ENCODE peak calls at places on chromosomes 2 and 18, in eight cellular contexts. J is fibroblast of pulmonary artery, U is RWPE1, X is GM23338, Y is AG09319, O is cardiac fibroblast, H is glutamatergic neuron, Q is BJ. Z is an unnamed sample.

GRCh38 chr2:128286011-128286721 is 32.5 kb downstream of the HS6ST1 start:
- DNase-seq in J (no peak), U (no peak), X (no peak), Y (no peak), O (peak; percentile 5), H (peak; percentile 62), Q (no peak), Z (no peak)

GRCh38 chr2:85550476-85550875 is 10.8 kb downstream of the GGCX start:
- DNase-seq in J (no peak), U (no peak), X (no peak), Y (no peak), O (no peak), H (no peak), Q (no peak), Z (no peak)

GRCh38 chr2:60551241-60552095 is 2.0 kb downstream of the BCL11A start:
- DNase-seq in J (peak; percentile 63), U (peak; percentile 34), X (peak; percentile 58), Y (no peak), O (peak; percentile 28), H (peak; percentile 66), Q (no peak), Z (peak; percentile 51)

GRCh38 chr2:156476516-156477206 is 40.5 kb downstream of the GPD2 start:
- DNase-seq in J (peak; percentile 76), U (peak; percentile 61), X (no peak), Y (no peak), O (peak; percentile 83), H (no peak), Q (peak; percentile 35), Z (no peak)

GRCh38 chr2:173044686-173045085 is 31.0 kb upstream of the MAP3K20 start:
- DNase-seq in J (no peak), U (no peak), X (no peak), Y (no peak), O (no peak), H (no peak), Q (no peak), Z (no peak)

GRCh38 chr2:201697899-201698298 is 545 bp downstream of the MPP4 start:
- DNase-seq in J (peak; percentile 76), U (peak; percentile 50), X (no peak), Y (no peak), O (peak; percentile 90), H (no peak), Q (peak; percentile 71), Z (no peak)

GRCh38 chr2:66434679-66435548 is at the start of gene MEIS1:
- DNase-seq in J (peak; percentile 99), U (peak; percentile 88), X (peak; percentile 89), Y (peak; percentile 91), O (peak; percentile 98), H (peak; percentile 85), Q (peak; percentile 96), Z (no peak)

GRCh38 chr2:142544173-142544572 is 333.3 kb upstream of the KYNU start:
- DNase-seq in J (no peak), U (no peak), X (no peak), Y (no peak), O (no peak), H (no peak), Q (no peak), Z (no peak)

GRCh38 chr2:75100011-75100680 is 99.2 kb downstream of the TACR1 start:
- DNase-seq in J (peak; percentile 32), U (peak; percentile 49), X (no peak), Y (peak; percentile 23), O (peak; percentile 42), H (no peak), Q (peak; percentile 80), Z (no peak)

GRCh38 chr2:237956402-237956736 is 10.4 kb upstream of the UBE2F start:
- DNase-seq in J (no peak), U (no peak), X (peak; percentile 55), Y (no peak), O (no peak), H (peak; percentile 54), Q (no peak), Z (no peak)

GRCh38 chr18:31199190-31199769 is 36.6 kb upstream of the DSC1 start:
- DNase-seq in J (peak; percentile 16), U (no peak), X (no peak), Y (no peak), O (no peak), H (no peak), Q (no peak), Z (no peak)

GRCh38 chr18:79203017-79203605 is 133.9 kb downstream of the ATP9B start:
- DNase-seq in J (no peak), U (peak; percentile 80), X (no peak), Y (no peak), O (peak; percentile 11), H (no peak), Q (no peak), Z (no peak)

GRCh38 chr2:213228638-213229037 is 55.6 kb upstream of the SPAG16 start:
- DNase-seq in J (no peak), U (no peak), X (no peak), Y (no peak), O (no peak), H (no peak), Q (no peak), Z (no peak)

GRCh38 chr18:79935499-79935898 is 16.0 kb downstream of the SLC66A2 start:
- DNase-seq in J (no peak), U (no peak), X (no peak), Y (no peak), O (no peak), H (peak; percentile 14), Q (no peak), Z (no peak)

GRCh38 chr18:61829108-61829507 is 63.7 kb downstream of the RNF152 start:
- DNase-seq in J (no peak), U (no peak), X (no peak), Y (no peak), O (no peak), H (no peak), Q (no peak), Z (no peak)

GRCh38 chr18:46320928-46321855 is 217.0 kb downstream of the HAUS1 start:
- DNase-seq in J (peak; percentile 60), U (peak; percentile 37), X (no peak), Y (peak; percentile 18), O (peak; percentile 76), H (no peak), Q (peak; percentile 10), Z (no peak)

GRCh38 chr2:113251118-113251517 is 27.6 kb downstream of the PAX8 start:
- DNase-seq in J (no peak), U (no peak), X (no peak), Y (no peak), O (no peak), H (no peak), Q (no peak), Z (no peak)

GRCh38 chr18:22551536-22552151 is 133.9 kb upstream of the CTAGE1 start:
- DNase-seq in J (peak; percentile 86), U (peak; percentile 84), X (no peak), Y (no peak), O (peak; percentile 91), H (no peak), Q (no peak), Z (no peak)

GRCh38 chr2:25566694-25567093 is 106.7 kb downstream of the DTNB start:
- DNase-seq in J (peak; percentile 64), U (no peak), X (no peak), Y (no peak), O (peak; percentile 58), H (no peak), Q (no peak), Z (no peak)

GRCh38 chr2:130913891-130914290 is 77.2 kb downstream of the ARHGEF4 start:
- DNase-seq in J (no peak), U (no peak), X (no peak), Y (no peak), O (no peak), H (no peak), Q (no peak), Z (no peak)

GRCh38 chr2:130917006-130917688 is 80.4 kb downstream of the ARHGEF4 start:
- DNase-seq in J (no peak), U (no peak), X (peak; percentile 19), Y (no peak), O (no peak), H (no peak), Q (no peak), Z (no peak)

GRCh38 chr2:130915595-130916437 is 79.1 kb downstream of the ARHGEF4 start:
- DNase-seq in J (no peak), U (no peak), X (peak; percentile 52), Y (no peak), O (no peak), H (no peak), Q (no peak), Z (no peak)

GRCh38 chr2:130916438-130916705 is 79.7 kb downstream of the ARHGEF4 start:
- DNase-seq in J (no peak), U (no peak), X (peak; percentile 62), Y (no peak), O (no peak), H (no peak), Q (no peak), Z (no peak)

GRCh38 chr2:130915149-130915548 is 78.4 kb downstream of the ARHGEF4 start:
- DNase-seq in J (no peak), U (no peak), X (no peak), Y (no peak), O (no peak), H (no peak), Q (no peak), Z (no peak)
- TF ChIP-seq CTCF in J (no peak), U (no peak), X (no peak), Y (no peak), O (no peak), H (no peak), Q (no peak), Z (no peak)

DNA sequence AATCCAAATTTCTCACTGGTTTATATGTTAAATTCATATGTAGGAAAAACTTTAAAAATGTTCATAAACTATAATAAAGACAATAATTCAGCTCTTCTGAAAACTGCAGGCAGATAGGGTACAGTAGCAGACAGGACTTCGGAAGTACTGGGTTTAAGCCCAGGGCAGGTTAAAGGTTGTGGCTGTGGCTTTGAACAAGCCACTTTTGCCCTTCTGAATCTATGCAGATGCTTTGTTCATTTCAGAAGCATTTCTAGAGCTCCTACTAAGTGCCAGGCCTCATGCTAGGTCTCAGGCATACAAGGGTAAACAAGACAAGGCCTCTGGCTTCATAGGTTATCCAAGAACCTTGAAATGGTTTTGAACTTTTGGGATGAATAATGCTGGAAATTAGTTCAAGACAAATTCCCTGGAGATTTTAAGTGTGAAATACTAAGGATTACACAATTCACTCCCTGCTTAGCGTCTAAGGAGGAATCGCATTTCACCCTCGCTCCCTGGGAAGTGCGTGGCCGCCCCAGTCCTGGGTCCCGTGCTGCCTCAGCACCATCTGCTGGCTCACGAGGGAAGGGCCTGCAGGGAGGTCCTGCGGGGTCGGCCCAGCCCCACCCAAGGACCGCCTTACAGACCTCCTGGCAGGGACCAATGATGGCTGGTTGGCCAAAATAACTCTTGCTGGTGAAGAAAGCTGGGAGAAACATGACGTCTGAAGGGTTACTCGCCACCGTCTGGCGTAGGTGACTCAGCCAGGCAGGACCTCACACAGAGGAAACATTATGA is 67.7 kb upstream of the L3MBTL4 start:
- DNase-seq in J (peak; percentile 55), U (peak; percentile 2), X (peak; percentile 90), Y (peak; percentile 40), O (peak; percentile 64), H (peak; percentile 79), Q (no peak), Z (peak; percentile 18)
- TF ChIP-seq CTCF in J (peak; percentile 39), U (no peak), X (peak; percentile 81), Y (peak; percentile 68), O (peak; percentile 49), H (peak; percentile 41), Q (peak; percentile 69), Z (no peak)

GRCh38 chr18:35127201-35127600 is 86.0 kb downstream of the MAPRE2 start:
- DNase-seq in J (peak; percentile 35), U (no peak), X (peak; percentile 78), Y (no peak), O (peak; percentile 30), H (peak; percentile 36), Q (no peak), Z (no peak)
- TF ChIP-seq CTCF in J (peak; percentile 41), U (no peak), X (peak; percentile 60), Y (peak; percentile 19), O (peak; percentile 38), H (no peak), Q (no peak), Z (no peak)

GRCh38 chr2:130830538-130830937 is 6.2 kb upstream of the ARHGEF4 start:
- DNase-seq in J (no peak), U (no peak), X (no peak), Y (no peak), O (no peak), H (no peak), Q (no peak), Z (no peak)
- TF ChIP-seq CTCF in J (no peak), U (no peak), X (no peak), Y (no peak), O (no peak), H (no peak), Q (no peak), Z (no peak)

Z was measured in activated B cell treated with CpG ODN at 0.5 μM for 24 hours.